ENCODE peak calls at places on chromosomes 13 and 19, in seven cellular contexts. One of them, this sample, is unnamed.

GRCh38 chr13:112772929-112773328 is 83.1 kb downstream of the ATP11A start:
- DNase-seq in RWPE1: no peak
- DNase-seq in lung: no peak
- DNase-seq in epithelial cell of proximal tubule: no peak
- DNase-seq in colonic mucosa: no peak
- DNase-seq in mammary epithelial cell: no peak
- DNase-seq in fibroblast of pulmonary artery: no peak
- DNase-seq in this sample: no peak

GRCh38 chr13:94233401-94233800 is 246.1 kb downstream of the DCT start:
- DNase-seq in fibroblast of pulmonary artery: peak
- DNase-seq in RWPE1: peak
- DNase-seq in colonic mucosa: no peak
- DNase-seq in lung: no peak
- DNase-seq in mammary epithelial cell: peak
- DNase-seq in epithelial cell of proximal tubule: peak
- DNase-seq in this sample: no peak

GRCh38 chr19:37969695-37970094 is 62.7 kb downstream of the SIPA1L3 start:
- DNase-seq in lung: no peak
- DNase-seq in RWPE1: no peak
- DNase-seq in fibroblast of pulmonary artery: no peak
- DNase-seq in colonic mucosa: no peak
- DNase-seq in epithelial cell of proximal tubule: no peak
- DNase-seq in mammary epithelial cell: no peak
- DNase-seq in this sample: no peak

GRCh38 chr13:46561691-46562090 is 8.7 kb downstream of the LRCH1 start:
- DNase-seq in fibroblast of pulmonary artery: no peak
- DNase-seq in lung: no peak
- DNase-seq in RWPE1: no peak
- DNase-seq in colonic mucosa: no peak
- DNase-seq in epithelial cell of proximal tubule: no peak
- DNase-seq in mammary epithelial cell: no peak
- DNase-seq in this sample: no peak

GRCh38 chr19:16559896-16560295 is 12.3 kb downstream of the SLC35E1 start:
- DNase-seq in lung: no peak
- DNase-seq in fibroblast of pulmonary artery: peak
- DNase-seq in colonic mucosa: no peak
- DNase-seq in RWPE1: no peak
- DNase-seq in epithelial cell of proximal tubule: no peak
- DNase-seq in mammary epithelial cell: no peak
- DNase-seq in this sample: no peak

GRCh38 chr13:94860981-94861407 is 148.6 kb upstream of the SOX21 start:
- DNase-seq in lung: no peak
- DNase-seq in mammary epithelial cell: no peak
- DNase-seq in colonic mucosa: no peak
- DNase-seq in RWPE1: no peak
- DNase-seq in fibroblast of pulmonary artery: peak
- DNase-seq in epithelial cell of proximal tubule: no peak
- DNase-seq in this sample: no peak

GRCh38 chr19:5447700-5448311 is 7.4 kb upstream of the ZNRF4 start:
- DNase-seq in colonic mucosa: no peak
- DNase-seq in lung: no peak
- DNase-seq in epithelial cell of proximal tubule: no peak
- DNase-seq in mammary epithelial cell: no peak
- DNase-seq in RWPE1: no peak
- DNase-seq in fibroblast of pulmonary artery: no peak
- DNase-seq in this sample: no peak

GRCh38 chr19:16288544-16288943 is 36.1 kb upstream of the KLF2 start:
- DNase-seq in mammary epithelial cell: no peak
- DNase-seq in fibroblast of pulmonary artery: peak
- DNase-seq in RWPE1: no peak
- DNase-seq in epithelial cell of proximal tubule: no peak
- DNase-seq in lung: no peak
- DNase-seq in colonic mucosa: no peak
- DNase-seq in this sample: no peak

GRCh38 chr19:2561895-2562294 is 86.0 kb downstream of the GADD45B start:
- DNase-seq in RWPE1: no peak
- DNase-seq in fibroblast of pulmonary artery: no peak
- DNase-seq in lung: no peak
- DNase-seq in epithelial cell of proximal tubule: no peak
- DNase-seq in mammary epithelial cell: no peak
- DNase-seq in colonic mucosa: no peak
- DNase-seq in this sample: peak

GRCh38 chr19:19170053-19170945 is at the start of gene MEF2B:
- DNase-seq in colonic mucosa: peak
- DNase-seq in RWPE1: peak
- DNase-seq in mammary epithelial cell: peak
- DNase-seq in lung: peak
- DNase-seq in epithelial cell of proximal tubule: no peak
- DNase-seq in fibroblast of pulmonary artery: peak
- DNase-seq in this sample: peak

GRCh38 chr13:80132741-80133601 is 208.0 kb downstream of the SPRY2 start:
- DNase-seq in lung: peak
- DNase-seq in colonic mucosa: peak
- DNase-seq in RWPE1: no peak
- DNase-seq in fibroblast of pulmonary artery: peak
- DNase-seq in mammary epithelial cell: peak
- DNase-seq in epithelial cell of proximal tubule: no peak
- DNase-seq in this sample: no peak

GRCh38 chr19:47713046-47714021 is at the start of gene EHD2:
- DNase-seq in RWPE1: peak
- DNase-seq in epithelial cell of proximal tubule: no peak
- DNase-seq in fibroblast of pulmonary artery: peak
- DNase-seq in colonic mucosa: peak
- DNase-seq in mammary epithelial cell: peak
- DNase-seq in lung: peak
- DNase-seq in this sample: peak

GRCh38 chr19:6979341-6979740 is 41.9 kb downstream of the MBD3L2B start:
- DNase-seq in RWPE1: no peak
- DNase-seq in lung: no peak
- DNase-seq in colonic mucosa: no peak
- DNase-seq in mammary epithelial cell: no peak
- DNase-seq in fibroblast of pulmonary artery: no peak
- DNase-seq in epithelial cell of proximal tubule: no peak
- DNase-seq in this sample: no peak

GRCh38 chr13:92345627-92346026 is 881.0 kb upstream of the GPC6 start:
- DNase-seq in fibroblast of pulmonary artery: no peak
- DNase-seq in epithelial cell of proximal tubule: no peak
- DNase-seq in colonic mucosa: no peak
- DNase-seq in lung: no peak
- DNase-seq in RWPE1: no peak
- DNase-seq in mammary epithelial cell: no peak
- DNase-seq in this sample: no peak

GRCh38 chr13:33787051-33787591 is 30.8 kb upstream of the RFC3 start:
- DNase-seq in colonic mucosa: no peak
- DNase-seq in lung: no peak
- DNase-seq in RWPE1: no peak
- DNase-seq in mammary epithelial cell: peak
- DNase-seq in epithelial cell of proximal tubule: no peak
- DNase-seq in fibroblast of pulmonary artery: no peak
- DNase-seq in this sample: no peak

GRCh38 chr13:98405107-98405571 is 171.8 kb downstream of the STK24 start:
- DNase-seq in epithelial cell of proximal tubule: no peak
- DNase-seq in colonic mucosa: no peak
- DNase-seq in lung: no peak
- DNase-seq in mammary epithelial cell: no peak
- DNase-seq in fibroblast of pulmonary artery: peak
- DNase-seq in RWPE1: no peak
- DNase-seq in this sample: no peak

GRCh38 chr13:30934381-30934780 is 1.9 kb downstream of the TEX26 start:
- DNase-seq in mammary epithelial cell: no peak
- DNase-seq in epithelial cell of proximal tubule: no peak
- DNase-seq in RWPE1: no peak
- DNase-seq in colonic mucosa: no peak
- DNase-seq in lung: no peak
- DNase-seq in fibroblast of pulmonary artery: no peak
- DNase-seq in this sample: no peak
- TF ChIP-seq CTCF in mammary epithelial cell: no peak
- TF ChIP-seq CTCF in epithelial cell of proximal tubule: no peak
- TF ChIP-seq CTCF in RWPE1: no peak
- TF ChIP-seq CTCF in colonic mucosa: no peak
- TF ChIP-seq CTCF in lung: no peak
- TF ChIP-seq CTCF in fibroblast of pulmonary artery: peak
- TF ChIP-seq CTCF in this sample: no peak

GRCh38 chr19:49126575-49126974 is 7.2 kb downstream of the PPFIA3 start:
- DNase-seq in epithelial cell of proximal tubule: no peak
- DNase-seq in RWPE1: no peak
- DNase-seq in colonic mucosa: no peak
- DNase-seq in fibroblast of pulmonary artery: no peak
- DNase-seq in lung: no peak
- DNase-seq in mammary epithelial cell: no peak
- DNase-seq in this sample: no peak

GRCh38 chr19:49130325-49130724 is 11.0 kb downstream of the PPFIA3 start:
- DNase-seq in RWPE1: no peak
- DNase-seq in lung: no peak
- DNase-seq in mammary epithelial cell: no peak
- DNase-seq in colonic mucosa: no peak
- DNase-seq in fibroblast of pulmonary artery: no peak
- DNase-seq in epithelial cell of proximal tubule: no peak
- DNase-seq in this sample: no peak

GRCh38 chr19:49129238-49129583 is 9.9 kb downstream of the PPFIA3 start:
- DNase-seq in epithelial cell of proximal tubule: no peak
- DNase-seq in lung: no peak
- DNase-seq in mammary epithelial cell: no peak
- DNase-seq in RWPE1: no peak
- DNase-seq in colonic mucosa: peak
- DNase-seq in fibroblast of pulmonary artery: no peak
- DNase-seq in this sample: no peak

GRCh38 chr19:49128545-49129237 is 9.3 kb downstream of the PPFIA3 start:
- DNase-seq in fibroblast of pulmonary artery: no peak
- DNase-seq in mammary epithelial cell: no peak
- DNase-seq in colonic mucosa: no peak
- DNase-seq in lung: no peak
- DNase-seq in RWPE1: no peak
- DNase-seq in epithelial cell of proximal tubule: no peak
- DNase-seq in this sample: no peak

DNA sequence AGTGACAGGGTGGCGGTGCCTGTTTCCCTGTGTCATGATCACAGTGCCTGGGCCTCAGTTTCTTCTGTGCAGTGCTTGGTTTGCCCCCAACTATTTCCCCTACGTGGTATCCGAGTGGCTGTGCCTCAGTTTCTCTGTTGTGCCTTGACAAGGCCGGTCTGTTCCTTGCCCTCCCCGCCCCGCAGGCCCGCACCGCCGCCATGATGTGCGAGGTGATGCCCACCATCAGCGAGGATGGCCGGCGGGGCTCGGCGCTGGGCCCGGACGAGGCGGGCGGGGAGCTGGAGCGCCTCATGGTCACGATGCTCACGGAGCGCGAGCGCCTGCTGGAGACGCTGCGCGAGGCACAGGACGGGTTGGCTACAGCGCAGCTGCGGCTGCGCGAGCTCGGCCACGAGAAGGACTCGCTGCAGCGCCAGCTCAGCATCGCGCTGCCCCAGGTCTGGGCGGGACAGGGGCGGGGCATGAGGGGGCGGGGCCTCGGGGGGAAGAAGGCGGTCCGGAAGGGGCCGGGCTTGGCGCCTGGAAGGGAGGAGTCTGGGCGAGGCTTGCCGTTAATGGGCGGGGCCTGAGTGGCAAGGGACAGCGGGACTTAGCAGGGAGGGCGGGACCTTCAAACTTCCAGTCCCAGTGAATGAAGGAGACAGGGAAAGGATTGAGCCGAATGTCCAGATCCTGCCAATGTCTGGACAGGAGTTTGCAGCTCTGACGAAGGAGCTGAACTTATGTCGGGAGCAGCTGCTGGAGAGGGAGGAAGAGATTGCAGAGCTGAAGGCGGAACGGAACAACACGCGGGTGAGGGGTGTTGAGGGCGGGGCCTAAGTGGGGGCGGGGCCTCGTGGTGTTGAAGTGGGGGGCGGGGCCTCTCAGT is 8.6 kb downstream of the PPFIA3 start:
- DNase-seq in RWPE1: peak
- DNase-seq in lung: peak
- DNase-seq in colonic mucosa: peak
- DNase-seq in mammary epithelial cell: peak
- DNase-seq in fibroblast of pulmonary artery: peak
- DNase-seq in epithelial cell of proximal tubule: no peak
- DNase-seq in this sample: peak
- TF ChIP-seq CTCF in RWPE1: no peak
- TF ChIP-seq CTCF in lung: no peak
- TF ChIP-seq CTCF in colonic mucosa: peak
- TF ChIP-seq CTCF in mammary epithelial cell: peak
- TF ChIP-seq CTCF in fibroblast of pulmonary artery: no peak
- TF ChIP-seq CTCF in epithelial cell of proximal tubule: peak
- TF ChIP-seq CTCF in this sample: no peak

DNA sequence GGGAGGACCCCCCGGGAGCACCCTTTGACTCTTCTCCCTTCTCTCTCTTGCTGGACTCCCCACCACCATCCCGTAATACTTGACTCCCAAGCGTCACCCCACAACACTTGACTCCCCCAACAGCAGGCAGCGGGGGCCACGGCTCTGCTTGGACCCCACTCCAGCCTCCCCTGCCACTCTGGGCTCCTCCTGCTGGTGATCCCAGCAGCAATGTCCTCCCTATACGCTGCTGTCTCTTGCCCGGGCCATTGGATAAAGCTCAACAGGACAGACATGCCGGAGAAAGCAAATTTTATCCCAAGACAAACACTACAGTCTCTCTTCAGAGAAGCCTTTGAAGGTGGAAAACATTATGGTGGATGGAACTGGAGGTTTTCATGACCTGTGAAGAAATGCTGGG is 20.4 kb upstream of the AMER2 start:
- DNase-seq in epithelial cell of proximal tubule: no peak
- DNase-seq in lung: no peak
- DNase-seq in mammary epithelial cell: no peak
- DNase-seq in RWPE1: no peak
- DNase-seq in fibroblast of pulmonary artery: no peak
- DNase-seq in colonic mucosa: no peak
- DNase-seq in this sample: no peak
- TF ChIP-seq CTCF in epithelial cell of proximal tubule: no peak
- TF ChIP-seq CTCF in lung: no peak
- TF ChIP-seq CTCF in mammary epithelial cell: no peak
- TF ChIP-seq CTCF in RWPE1: no peak
- TF ChIP-seq CTCF in fibroblast of pulmonary artery: no peak
- TF ChIP-seq CTCF in colonic mucosa: no peak
- TF ChIP-seq CTCF in this sample: no peak

GRCh38 chr13:110960219-110960618 is 45.4 kb upstream of the ANKRD10 start:
- DNase-seq in fibroblast of pulmonary artery: no peak
- DNase-seq in epithelial cell of proximal tubule: no peak
- DNase-seq in RWPE1: no peak
- DNase-seq in lung: no peak
- DNase-seq in mammary epithelial cell: no peak
- DNase-seq in colonic mucosa: no peak
- DNase-seq in this sample: no peak

GRCh38 chr13:110953416-110953815 is 38.5 kb upstream of the ANKRD10 start:
- DNase-seq in RWPE1: no peak
- DNase-seq in colonic mucosa: no peak
- DNase-seq in lung: no peak
- DNase-seq in epithelial cell of proximal tubule: no peak
- DNase-seq in mammary epithelial cell: no peak
- DNase-seq in fibroblast of pulmonary artery: no peak
- DNase-seq in this sample: no peak

GRCh38 chr13:110953833-110954532 is 39.1 kb upstream of the ANKRD10 start:
- DNase-seq in mammary epithelial cell: no peak
- DNase-seq in lung: no peak
- DNase-seq in colonic mucosa: no peak
- DNase-seq in epithelial cell of proximal tubule: no peak
- DNase-seq in RWPE1: no peak
- DNase-seq in fibroblast of pulmonary artery: no peak
- DNase-seq in this sample: no peak

GRCh38 chr13:110957931-110958330 is 43.1 kb upstream of the ANKRD10 start:
- DNase-seq in epithelial cell of proximal tubule: no peak
- DNase-seq in RWPE1: no peak
- DNase-seq in mammary epithelial cell: no peak
- DNase-seq in fibroblast of pulmonary artery: no peak
- DNase-seq in colonic mucosa: no peak
- DNase-seq in lung: no peak
- DNase-seq in this sample: no peak

GRCh38 chr13:110957181-110957884 is 42.5 kb upstream of the ANKRD10 start:
- DNase-seq in lung: no peak
- DNase-seq in colonic mucosa: no peak
- DNase-seq in fibroblast of pulmonary artery: no peak
- DNase-seq in RWPE1: no peak
- DNase-seq in mammary epithelial cell: peak
- DNase-seq in epithelial cell of proximal tubule: no peak
- DNase-seq in this sample: no peak
- TF ChIP-seq CTCF in lung: no peak
- TF ChIP-seq CTCF in colonic mucosa: no peak
- TF ChIP-seq CTCF in fibroblast of pulmonary artery: peak
- TF ChIP-seq CTCF in RWPE1: no peak
- TF ChIP-seq CTCF in mammary epithelial cell: peak
- TF ChIP-seq CTCF in epithelial cell of proximal tubule: no peak
- TF ChIP-seq CTCF in this sample: no peak